ENCODE peak calls at places on chromosomes 16 and 17, in eight cellular contexts. K, C, R, V, G, A, Z and M are unnamed samples.

GRCh38 chr17:17388657-17389496 is 85.7 kb downstream of the NT5M start:
- DNase-seq in C (no peak), G (no peak), K (no peak), A (no peak), V (no peak), Z (no peak), R (no peak), M (no peak)

GRCh38 chr16:79580465-79581200 is 19.9 kb downstream of the MAF start:
- DNase-seq in G (no peak), V (no peak), R (no peak), A (no peak), K (no peak), C (no peak), Z (no peak), M (no peak)

GRCh38 chr17:48576479-48577309 is 1.5 kb downstream of the HOXB4 start:
- DNase-seq in K (peak; percentile 68), G (no peak), C (no peak), V (no peak), R (no peak), A (no peak), Z (no peak), M (no peak)

GRCh38 chr16:74710401-74710800 is 9.7 kb upstream of the MLKL start:
- DNase-seq in Z (no peak), G (no peak), R (no peak), C (no peak), V (no peak), K (no peak), A (no peak), M (no peak)

GRCh38 chr16:70611785-70612303 is 34.5 kb upstream of the IL34 start:
- DNase-seq in C (no peak), Z (no peak), R (no peak), K (no peak), A (no peak), G (no peak), V (no peak), M (no peak)

GRCh38 chr16:70526403-70526802 is 2.8 kb downstream of the SF3B3 start:
- DNase-seq in C (no peak), R (no peak), K (no peak), A (no peak), G (no peak), Z (no peak), V (no peak), M (no peak)

GRCh38 chr17:75876938-75877751 is 1.2 kb downstream of the TRIM47 start:
- DNase-seq in C (peak; percentile 42), V (peak; percentile 85), Z (peak; percentile 88), A (peak; percentile 90), R (peak; percentile 77), K (peak; percentile 95), G (peak; percentile 55), M (peak; percentile 85)

GRCh38 chr17:35498429-35499178 is 38.9 kb downstream of the SLFN12L start:
- DNase-seq in K (no peak), R (no peak), A (no peak), Z (no peak), V (no peak), C (no peak), G (no peak), M (no peak)

GRCh38 chr17:73389411-73389810 is 77.6 kb upstream of the CDC42EP4 start:
- DNase-seq in C (no peak), Z (no peak), V (no peak), G (no peak), K (no peak), R (no peak), A (no peak), M (no peak)

GRCh38 chr16:68426355-68426652 is 22.0 kb downstream of the SMPD3 start:
- DNase-seq in R (no peak), V (no peak), K (peak; percentile 17), C (no peak), G (no peak), A (no peak), Z (no peak), M (no peak)